ENCODE peak calls at places on chromosomes 6 and 20, in five cellular contexts. One of them, this sample, is unnamed.

GRCh38 chr20:1579488-1579887 is 22.0 kb upstream of the SIRPD start:
- DNase-seq in right lobe of liver: no peak
- DNase-seq in IMR-90: no peak
- DNase-seq in transverse colon: no peak
- DNase-seq in stomach: no peak
- DNase-seq in this sample: no peak

GRCh38 chr6:142647436-142648389 is 297.3 kb downstream of the HIVEP2 start:
- DNase-seq in right lobe of liver: peak
- DNase-seq in IMR-90: no peak
- DNase-seq in transverse colon: no peak
- DNase-seq in stomach: no peak
- DNase-seq in this sample: no peak

GRCh38 chr20:18983796-18984195 is 170.2 kb downstream of the SCP2D1 start:
- DNase-seq in right lobe of liver: no peak
- DNase-seq in IMR-90: no peak
- DNase-seq in transverse colon: no peak
- DNase-seq in stomach: no peak
- DNase-seq in this sample: no peak

GRCh38 chr20:63441777-63442493 is 30.5 kb downstream of the KCNQ2 start:
- DNase-seq in right lobe of liver: no peak
- DNase-seq in IMR-90: peak
- DNase-seq in transverse colon: peak
- DNase-seq in stomach: peak
- DNase-seq in this sample: peak

GRCh38 chr6:34982424-34982852 is 93.4 kb downstream of the ANKS1A start:
- DNase-seq in right lobe of liver: peak
- DNase-seq in IMR-90: peak
- DNase-seq in transverse colon: no peak
- DNase-seq in stomach: no peak
- DNase-seq in this sample: no peak

GRCh38 chr6:108948252-108948651 is 100.0 kb downstream of the ARMC2 start:
- DNase-seq in right lobe of liver: no peak
- DNase-seq in IMR-90: no peak
- DNase-seq in transverse colon: no peak
- DNase-seq in stomach: peak
- DNase-seq in this sample: no peak

GRCh38 chr6:134519456-134519855 is 201.5 kb upstream of the SGK1 start:
- DNase-seq in right lobe of liver: no peak
- DNase-seq in IMR-90: peak
- DNase-seq in transverse colon: no peak
- DNase-seq in stomach: no peak
- DNase-seq in this sample: no peak

GRCh38 chr6:13296536-13296997 is 31.8 kb downstream of the TBC1D7 start:
- DNase-seq in right lobe of liver: peak
- DNase-seq in IMR-90: no peak
- DNase-seq in transverse colon: no peak
- DNase-seq in stomach: no peak
- DNase-seq in this sample: no peak

GRCh38 chr6:160048471-160048870 is 73.1 kb upstream of the SLC22A1 start:
- DNase-seq in right lobe of liver: no peak
- DNase-seq in IMR-90: no peak
- DNase-seq in transverse colon: no peak
- DNase-seq in stomach: no peak
- DNase-seq in this sample: no peak

GRCh38 chr20:6579417-6579816 is 188.1 kb upstream of the BMP2 start:
- DNase-seq in right lobe of liver: no peak
- DNase-seq in IMR-90: peak
- DNase-seq in transverse colon: no peak
- DNase-seq in stomach: no peak
- DNase-seq in this sample: no peak

GRCh38 chr6:139323511-139324445 is 32.0 kb upstream of the TXLNB start:
- DNase-seq in right lobe of liver: peak
- DNase-seq in IMR-90: peak
- DNase-seq in transverse colon: peak
- DNase-seq in stomach: peak
- DNase-seq in this sample: peak

GRCh38 chr20:15113374-15113773 is 776.0 kb upstream of the FLRT3 start:
- DNase-seq in right lobe of liver: no peak
- DNase-seq in IMR-90: no peak
- DNase-seq in transverse colon: no peak
- DNase-seq in stomach: no peak
- DNase-seq in this sample: no peak

GRCh38 chr20:61818746-61819483 is 246.8 kb downstream of the TAF4 start:
- DNase-seq in right lobe of liver: no peak
- DNase-seq in IMR-90: no peak
- DNase-seq in transverse colon: no peak
- DNase-seq in stomach: no peak
- DNase-seq in this sample: no peak

GRCh38 chr6:90397929-90398674 is 101.5 kb upstream of the BACH2 start:
- DNase-seq in right lobe of liver: no peak
- DNase-seq in IMR-90: peak
- DNase-seq in transverse colon: no peak
- DNase-seq in stomach: no peak
- DNase-seq in this sample: no peak

GRCh38 chr20:18739785-18740184 is 73.8 kb upstream of the SCP2D1 start:
- DNase-seq in right lobe of liver: no peak
- DNase-seq in IMR-90: peak
- DNase-seq in transverse colon: peak
- DNase-seq in stomach: no peak
- DNase-seq in this sample: no peak

GRCh38 chr20:8764289-8764962 is 304.5 kb upstream of the PLCB4 start:
- DNase-seq in right lobe of liver: no peak
- DNase-seq in IMR-90: no peak
- DNase-seq in transverse colon: peak
- DNase-seq in stomach: no peak
- DNase-seq in this sample: no peak

GRCh38 chr6:14671937-14672336 is 554.4 kb downstream of the CD83 start:
- DNase-seq in right lobe of liver: no peak
- DNase-seq in IMR-90: no peak
- DNase-seq in transverse colon: no peak
- DNase-seq in stomach: no peak
- DNase-seq in this sample: no peak

GRCh38 chr20:61883867-61884393 is 181.8 kb downstream of the TAF4 start:
- DNase-seq in right lobe of liver: no peak
- DNase-seq in IMR-90: no peak
- DNase-seq in transverse colon: no peak
- DNase-seq in stomach: no peak
- DNase-seq in this sample: no peak

GRCh38 chr6:142236686-142237085 is 65.1 kb upstream of the ADGRG6 start:
- DNase-seq in right lobe of liver: no peak
- DNase-seq in IMR-90: no peak
- DNase-seq in transverse colon: no peak
- DNase-seq in stomach: no peak
- DNase-seq in this sample: no peak

DNA sequence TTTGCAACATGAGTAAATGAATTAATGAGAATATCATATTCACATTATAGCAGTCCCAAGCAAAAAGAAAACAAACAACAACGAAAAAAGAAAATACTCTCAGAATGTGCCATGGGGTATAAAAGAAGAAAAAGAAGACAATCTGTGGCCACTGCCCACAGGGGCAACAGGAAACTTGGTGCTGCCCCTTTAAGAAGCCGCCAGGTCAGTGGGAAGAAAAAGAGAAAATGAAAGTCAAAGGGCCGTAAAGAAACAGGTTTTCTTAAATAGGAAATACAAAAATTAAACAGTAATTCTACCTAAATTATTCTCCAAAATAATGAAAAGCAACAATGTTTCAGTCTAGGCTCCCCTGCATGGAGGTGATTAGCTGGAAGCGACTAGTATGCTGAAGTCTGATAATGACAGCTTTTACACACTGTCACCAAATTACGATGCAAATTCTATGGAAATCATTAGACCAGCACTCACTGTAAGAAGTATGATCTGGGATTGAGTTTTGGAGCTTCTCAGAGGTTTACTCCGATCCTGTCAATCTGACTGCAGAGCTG is 23.6 kb downstream of the GMDS start:
- DNase-seq in right lobe of liver: no peak
- DNase-seq in IMR-90: no peak
- DNase-seq in transverse colon: no peak
- DNase-seq in stomach: no peak
- DNase-seq in this sample: peak
- TF ChIP-seq POLR2A in right lobe of liver: no peak
- TF ChIP-seq POLR2A in IMR-90: no peak
- TF ChIP-seq POLR2A in transverse colon: no peak
- TF ChIP-seq POLR2A in stomach: no peak
- TF ChIP-seq POLR2A in this sample: no peak

DNA sequence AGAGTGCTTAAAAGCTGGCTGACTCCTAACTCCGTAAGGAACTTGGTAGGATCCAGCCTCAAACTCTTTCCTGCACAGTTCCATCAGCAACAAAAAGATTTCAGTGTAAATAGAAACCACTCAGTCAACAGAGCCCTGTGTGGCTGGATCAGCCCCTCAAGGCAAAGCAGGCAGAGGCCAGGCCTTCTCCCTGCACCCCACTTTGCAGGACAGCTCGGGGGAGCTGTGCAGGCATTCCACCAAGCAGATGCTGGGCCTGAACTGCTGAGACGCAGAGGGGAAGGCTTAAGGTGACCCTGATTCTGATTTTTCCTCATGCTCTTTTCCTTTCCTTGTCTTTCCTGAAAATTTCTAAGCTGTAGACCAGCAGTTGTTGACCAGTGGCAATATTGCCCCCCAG is 91.5 kb downstream of the NFATC2 start:
- DNase-seq in right lobe of liver: no peak
- DNase-seq in IMR-90: no peak
- DNase-seq in transverse colon: no peak
- DNase-seq in stomach: no peak
- DNase-seq in this sample: no peak
- TF ChIP-seq POLR2A in right lobe of liver: no peak
- TF ChIP-seq POLR2A in IMR-90: no peak
- TF ChIP-seq POLR2A in transverse colon: no peak
- TF ChIP-seq POLR2A in stomach: no peak
- TF ChIP-seq POLR2A in this sample: no peak

GRCh38 chr6:43770417-43771209 is 602 bp downstream of the VEGFA start:
- DNase-seq in right lobe of liver: peak
- DNase-seq in IMR-90: peak
- DNase-seq in transverse colon: peak
- DNase-seq in stomach: peak
- DNase-seq in this sample: peak
- TF ChIP-seq POLR2A in right lobe of liver: peak
- TF ChIP-seq POLR2A in IMR-90: no peak
- TF ChIP-seq POLR2A in transverse colon: peak
- TF ChIP-seq POLR2A in stomach: no peak
- TF ChIP-seq POLR2A in this sample: peak

DNA sequence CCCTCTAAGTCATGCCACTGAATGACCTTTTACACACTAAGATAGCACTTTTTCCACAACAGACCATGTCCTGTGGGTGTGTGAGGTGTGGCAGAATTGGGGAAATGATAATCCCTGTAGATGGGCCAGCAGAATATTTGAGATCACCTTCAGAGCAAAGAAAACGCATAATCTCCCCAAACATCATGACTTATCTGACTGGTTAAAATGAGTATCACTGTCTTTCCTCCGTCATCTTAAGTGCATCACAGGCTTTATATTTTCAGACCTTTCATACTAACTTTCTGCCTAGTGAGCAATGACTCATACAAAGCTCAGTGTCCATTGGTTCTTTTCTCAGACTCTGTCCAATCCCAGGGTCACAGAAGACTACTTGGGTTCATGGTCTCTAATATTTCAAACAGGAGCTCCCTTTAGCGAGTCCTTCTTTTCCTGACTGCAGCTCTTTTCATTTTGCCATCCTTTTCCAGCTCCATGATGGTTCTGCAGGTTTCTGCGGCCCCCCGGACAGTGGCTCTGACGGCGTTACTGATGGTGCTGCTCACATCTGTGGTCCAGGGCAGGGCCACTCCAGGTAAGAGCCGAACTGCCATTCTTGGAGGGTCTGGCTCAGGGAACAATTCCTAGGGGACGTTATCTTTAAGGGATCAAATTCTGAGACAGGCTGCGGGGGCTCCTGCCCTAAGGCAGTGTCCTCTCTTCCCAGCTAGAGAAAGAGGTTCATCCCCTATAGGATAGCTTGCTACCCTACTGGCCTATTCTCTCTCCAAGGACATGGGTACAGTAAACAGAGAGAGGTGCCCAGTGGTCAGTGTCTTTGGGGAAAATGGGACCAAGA is at the start of gene HLA-DPB1:
- DNase-seq in right lobe of liver: no peak
- DNase-seq in IMR-90: peak
- DNase-seq in transverse colon: no peak
- DNase-seq in stomach: no peak
- DNase-seq in this sample: peak
- TF ChIP-seq POLR2A in right lobe of liver: peak
- TF ChIP-seq POLR2A in IMR-90: no peak
- TF ChIP-seq POLR2A in transverse colon: peak
- TF ChIP-seq POLR2A in stomach: no peak
- TF ChIP-seq POLR2A in this sample: no peak

GRCh38 chr6:103081126-103081525 is 1687.6 kb downstream of the GRIK2 start:
- DNase-seq in right lobe of liver: no peak
- DNase-seq in IMR-90: no peak
- DNase-seq in transverse colon: no peak
- DNase-seq in stomach: no peak
- DNase-seq in this sample: no peak

GRCh38 chr6:103085801-103086200 is 1692.3 kb downstream of the GRIK2 start:
- DNase-seq in right lobe of liver: no peak
- DNase-seq in IMR-90: no peak
- DNase-seq in transverse colon: no peak
- DNase-seq in stomach: no peak
- DNase-seq in this sample: no peak

GRCh38 chr6:103079867-103080266 is 1686.4 kb downstream of the GRIK2 start:
- DNase-seq in right lobe of liver: no peak
- DNase-seq in IMR-90: no peak
- DNase-seq in transverse colon: no peak
- DNase-seq in stomach: no peak
- DNase-seq in this sample: no peak

GRCh38 chr6:103080497-103080896 is 1687.0 kb downstream of the GRIK2 start:
- DNase-seq in right lobe of liver: no peak
- DNase-seq in IMR-90: no peak
- DNase-seq in transverse colon: no peak
- DNase-seq in stomach: no peak
- DNase-seq in this sample: no peak
- TF ChIP-seq POLR2A in right lobe of liver: no peak
- TF ChIP-seq POLR2A in IMR-90: no peak
- TF ChIP-seq POLR2A in transverse colon: no peak
- TF ChIP-seq POLR2A in stomach: no peak
- TF ChIP-seq POLR2A in this sample: no peak

GRCh38 chr20:41137412-41138216 is at the start of gene PLCG1:
- DNase-seq in right lobe of liver: peak
- DNase-seq in IMR-90: peak
- DNase-seq in transverse colon: peak
- DNase-seq in stomach: peak
- DNase-seq in this sample: peak

GRCh38 chr20:41136336-41136694 is 1.0 kb upstream of the PLCG1 start:
- DNase-seq in right lobe of liver: no peak
- DNase-seq in IMR-90: no peak
- DNase-seq in transverse colon: no peak
- DNase-seq in stomach: no peak
- DNase-seq in this sample: no peak

GRCh38 chr20:41138217-41138526 is 829 bp downstream of the PLCG1 start:
- DNase-seq in right lobe of liver: no peak
- DNase-seq in IMR-90: peak
- DNase-seq in transverse colon: no peak
- DNase-seq in stomach: no peak
- DNase-seq in this sample: no peak

GRCh38 chr20:41135888-41136243 is 1.5 kb upstream of the PLCG1 start:
- DNase-seq in right lobe of liver: no peak
- DNase-seq in IMR-90: no peak
- DNase-seq in transverse colon: peak
- DNase-seq in stomach: no peak
- DNase-seq in this sample: no peak

GRCh38 chr20:41136695-41137411 is 490 bp upstream of the PLCG1 start:
- DNase-seq in right lobe of liver: peak
- DNase-seq in IMR-90: peak
- DNase-seq in transverse colon: peak
- DNase-seq in stomach: peak
- DNase-seq in this sample: peak
- TF ChIP-seq POLR2A in right lobe of liver: peak
- TF ChIP-seq POLR2A in IMR-90: peak
- TF ChIP-seq POLR2A in transverse colon: peak
- TF ChIP-seq POLR2A in stomach: no peak
- TF ChIP-seq POLR2A in this sample: peak

GRCh38 chr20:20017001-20017851 is at the start of gene NAA20:
- DNase-seq in right lobe of liver: peak
- DNase-seq in IMR-90: peak
- DNase-seq in transverse colon: peak
- DNase-seq in stomach: peak
- DNase-seq in this sample: peak
- TF ChIP-seq POLR2A in right lobe of liver: peak
- TF ChIP-seq POLR2A in IMR-90: no peak
- TF ChIP-seq POLR2A in transverse colon: peak
- TF ChIP-seq POLR2A in stomach: no peak
- TF ChIP-seq POLR2A in this sample: peak

This sample was measured in H54.